ENCODE peak calls at places on chromosomes 5 and 9, in seven cellular contexts. One of them, this sample, is unnamed.

GRCh38 chr5:77232545-77232944 is 22.1 kb downstream of the PDE8B start:
- DNase-seq in Right ventricle myocardium superior: no peak
- DNase-seq in ureter: no peak
- DNase-seq in tibial nerve: no peak
- DNase-seq in HFFc6: no peak
- DNase-seq in EH: no peak
- DNase-seq in NCI-H1930: no peak
- DNase-seq in this sample: no peak

GRCh38 chr9:524008-524407 is 309.3 kb downstream of the DOCK8 start:
- DNase-seq in Right ventricle myocardium superior: no peak
- DNase-seq in ureter: no peak
- DNase-seq in tibial nerve: no peak
- DNase-seq in HFFc6: no peak
- DNase-seq in EH: no peak
- DNase-seq in NCI-H1930: no peak
- DNase-seq in this sample: no peak

GRCh38 chr5:141359790-141360426 is at the start of gene PCDHGB2:
- DNase-seq in Right ventricle myocardium superior: no peak
- DNase-seq in ureter: no peak
- DNase-seq in tibial nerve: no peak
- DNase-seq in HFFc6: peak
- DNase-seq in EH: peak
- DNase-seq in NCI-H1930: no peak
- DNase-seq in this sample: no peak

GRCh38 chr5:74538206-74538661 is 102.3 kb downstream of the ENC1 start:
- DNase-seq in Right ventricle myocardium superior: peak
- DNase-seq in ureter: peak
- DNase-seq in tibial nerve: peak
- DNase-seq in HFFc6: peak
- DNase-seq in EH: peak
- DNase-seq in NCI-H1930: no peak
- DNase-seq in this sample: peak

GRCh38 chr5:154260860-154261235 is 70.3 kb downstream of the GALNT10 start:
- DNase-seq in Right ventricle myocardium superior: no peak
- DNase-seq in ureter: no peak
- DNase-seq in tibial nerve: no peak
- DNase-seq in HFFc6: no peak
- DNase-seq in EH: no peak
- DNase-seq in NCI-H1930: no peak
- DNase-seq in this sample: no peak

GRCh38 chr5:6570530-6570929 is 62.3 kb downstream of the NSUN2 start:
- DNase-seq in Right ventricle myocardium superior: no peak
- DNase-seq in ureter: no peak
- DNase-seq in tibial nerve: no peak
- DNase-seq in HFFc6: no peak
- DNase-seq in EH: no peak
- DNase-seq in NCI-H1930: no peak
- DNase-seq in this sample: no peak

GRCh38 chr9:78054180-78054579 is 22.6 kb upstream of the GNAQ start:
- DNase-seq in Right ventricle myocardium superior: no peak
- DNase-seq in ureter: no peak
- DNase-seq in tibial nerve: no peak
- DNase-seq in HFFc6: no peak
- DNase-seq in EH: no peak
- DNase-seq in NCI-H1930: no peak
- DNase-seq in this sample: no peak

GRCh38 chr9:16626577-16627130 is 243.8 kb downstream of the BNC2 start:
- DNase-seq in Right ventricle myocardium superior: no peak
- DNase-seq in ureter: no peak
- DNase-seq in tibial nerve: no peak
- DNase-seq in HFFc6: peak
- DNase-seq in EH: peak
- DNase-seq in NCI-H1930: no peak
- DNase-seq in this sample: no peak

GRCh38 chr9:18890372-18890771 is 142.6 kb downstream of the SAXO1 start:
- DNase-seq in Right ventricle myocardium superior: no peak
- DNase-seq in ureter: no peak
- DNase-seq in tibial nerve: no peak
- DNase-seq in HFFc6: no peak
- DNase-seq in EH: peak
- DNase-seq in NCI-H1930: no peak
- DNase-seq in this sample: no peak

GRCh38 chr5:141875795-141876627 is 2.2 kb downstream of the PCDH1 start:
- DNase-seq in Right ventricle myocardium superior: peak
- DNase-seq in ureter: peak
- DNase-seq in tibial nerve: no peak
- DNase-seq in HFFc6: no peak
- DNase-seq in EH: no peak
- DNase-seq in NCI-H1930: no peak
- DNase-seq in this sample: peak

GRCh38 chr5:176788931-176789872 is 21.2 kb upstream of the UNC5A start:
- DNase-seq in Right ventricle myocardium superior: no peak
- DNase-seq in ureter: no peak
- DNase-seq in tibial nerve: no peak
- DNase-seq in HFFc6: no peak
- DNase-seq in EH: no peak
- DNase-seq in NCI-H1930: no peak
- DNase-seq in this sample: no peak